ENCODE peak calls at places on chromosome 19, in five cellular contexts. T is OCI-LY7, V is stomach, S is psoas muscle, H is heart right ventricle. B is an unnamed sample.

GRCh38 chr19:40315812-40316475 is 30.8 kb upstream of the AKT2 start:
- DNase-seq in S (no peak), H (no peak), V (no peak), T (no peak), B (no peak)

GRCh38 chr19:54482889-54483288 is 9.8 kb upstream of the CDC42EP5 start:
- DNase-seq in S (no peak), H (no peak), T (no peak), V (no peak), B (no peak)

GRCh38 chr19:1079566-1080111 is 12.7 kb downstream of the ARHGAP45 start:
- DNase-seq in T (no peak), V (no peak), H (no peak), S (no peak), B (peak; percentile 61)

GRCh38 chr19:40576585-40577451 is at the start of gene SHKBP1:
- DNase-seq in T (peak; percentile 97), V (peak; percentile 95), S (peak; percentile 96), H (peak; percentile 96), B (peak; percentile 98)

GRCh38 chr19:4609878-4610511 is 29.3 kb upstream of the TNFAIP8L1 start:
- DNase-seq in T (peak; percentile 38), S (no peak), V (no peak), H (peak; percentile 18), B (peak; percentile 76)

GRCh38 chr19:30629086-30629485 is 256.9 kb downstream of the ZNF536 start:
- DNase-seq in V (no peak), H (no peak), T (no peak), S (no peak), B (no peak)

GRCh38 chr19:37905936-37906867 is at the start of gene WDR87:
- DNase-seq in H (no peak), S (peak; percentile 21), T (peak; percentile 84), V (peak; percentile 48), B (no peak)

GRCh38 chr19:8609210-8610040 is 1.1 kb downstream of the ADAMTS10 start:
- DNase-seq in H (peak; percentile 56), V (peak; percentile 30), T (no peak), S (peak; percentile 73), B (peak; percentile 89)

GRCh38 chr19:39237200-39238184 is 7.3 kb downstream of the IFNL3 start:
- DNase-seq in T (peak; percentile 81), H (no peak), S (no peak), V (peak; percentile 93), B (no peak)

GRCh38 chr19:29084266-29084665 is 128.7 kb downstream of the UQCRFS1 start:
- DNase-seq in T (peak; percentile 4), S (no peak), V (no peak), H (no peak), B (no peak)

GRCh38 chr19:39038098-39038497 is 5.7 kb upstream of the FBXO27 start:
- DNase-seq in T (no peak), H (no peak), V (peak; percentile 58), S (no peak), B (peak; percentile 54)

GRCh38 chr19:850221-850978 is 1.7 kb upstream of the ELANE start:
- DNase-seq in H (peak; percentile 90), S (peak; percentile 92), V (peak; percentile 83), T (no peak), B (peak; percentile 98)

GRCh38 chr19:6707658-6708018 is 12.8 kb downstream of the C3 start:
- DNase-seq in V (no peak), S (no peak), H (no peak), T (no peak), B (no peak)

GRCh38 chr19:14361824-14362223 is 19.4 kb upstream of the ADGRE5 start:
- DNase-seq in T (peak; percentile 57), H (no peak), V (no peak), S (no peak), B (no peak)

GRCh38 chr19:41698746-41699230 is 9.6 kb upstream of the CEACAM5 start:
- DNase-seq in S (no peak), H (no peak), T (no peak), V (peak; percentile 4), B (no peak)

GRCh38 chr19:17952041-17952976 is 14.6 kb upstream of the KCNN1 start:
- DNase-seq in V (no peak), S (no peak), H (no peak), T (no peak), B (no peak)

GRCh38 chr19:52190679-52191293 is 934 bp downstream of the PPP2R1A start:
- DNase-seq in S (peak; percentile 39), T (peak; percentile 50), H (peak; percentile 56), V (peak; percentile 29), B (peak; percentile 63)

GRCh38 chr19:55158848-55159793 is 1.6 kb upstream of the TNNI3 start:
- DNase-seq in V (no peak), H (peak; percentile 87), T (no peak), S (peak; percentile 45), B (peak; percentile 84)

GRCh38 chr19:34336781-34337271 is 28.2 kb upstream of the GPI start:
- DNase-seq in V (no peak), T (peak; percentile 75), S (no peak), H (peak; percentile 44), B (no peak)

GRCh38 chr19:46719629-46720515 is 3.0 kb upstream of the PRKD2 start:
- DNase-seq in S (no peak), H (no peak), T (no peak), V (no peak), B (no peak)

GRCh38 chr19:55080121-55080914 is 4.6 kb downstream of the EPS8L1 start:
- DNase-seq in S (peak; percentile 60), V (peak; percentile 48), T (peak; percentile 85), H (peak; percentile 56), B (peak; percentile 83)

GRCh38 chr19:13652810-13653590 is 111.3 kb upstream of the MRI1 start:
- DNase-seq in S (no peak), V (no peak), T (peak; percentile 40), H (no peak), B (no peak)

GRCh38 chr19:13864513-13865242 is 12.3 kb upstream of the NANOS3 start:
- DNase-seq in V (no peak), T (no peak), H (no peak), S (no peak), B (no peak)

GRCh38 chr19:5891938-5892771 is 11.4 kb downstream of the NDUFA11 start:
- DNase-seq in V (peak; percentile 33), T (peak; percentile 32), H (no peak), S (no peak), B (peak; percentile 83)

GRCh38 chr19:39842693-39843435 is 3.3 kb downstream of the FBL start:
- DNase-seq in S (no peak), T (no peak), H (no peak), V (no peak), B (no peak)

GRCh38 chr19:40217027-40217810 is 965 bp downstream of the TTC9B start:
- DNase-seq in V (peak; percentile 65), S (peak; percentile 41), T (peak; percentile 28), H (no peak), B (no peak)

GRCh38 chr19:41437944-41438574 is 1.7 kb downstream of the DMAC2 start:
- DNase-seq in T (no peak), S (no peak), V (no peak), H (no peak), B (peak; percentile 31)

GRCh38 chr19:4720037-4720700 is 3.5 kb downstream of the DPP9 start:
- DNase-seq in S (no peak), H (no peak), T (no peak), V (no peak), B (no peak)

DNA sequence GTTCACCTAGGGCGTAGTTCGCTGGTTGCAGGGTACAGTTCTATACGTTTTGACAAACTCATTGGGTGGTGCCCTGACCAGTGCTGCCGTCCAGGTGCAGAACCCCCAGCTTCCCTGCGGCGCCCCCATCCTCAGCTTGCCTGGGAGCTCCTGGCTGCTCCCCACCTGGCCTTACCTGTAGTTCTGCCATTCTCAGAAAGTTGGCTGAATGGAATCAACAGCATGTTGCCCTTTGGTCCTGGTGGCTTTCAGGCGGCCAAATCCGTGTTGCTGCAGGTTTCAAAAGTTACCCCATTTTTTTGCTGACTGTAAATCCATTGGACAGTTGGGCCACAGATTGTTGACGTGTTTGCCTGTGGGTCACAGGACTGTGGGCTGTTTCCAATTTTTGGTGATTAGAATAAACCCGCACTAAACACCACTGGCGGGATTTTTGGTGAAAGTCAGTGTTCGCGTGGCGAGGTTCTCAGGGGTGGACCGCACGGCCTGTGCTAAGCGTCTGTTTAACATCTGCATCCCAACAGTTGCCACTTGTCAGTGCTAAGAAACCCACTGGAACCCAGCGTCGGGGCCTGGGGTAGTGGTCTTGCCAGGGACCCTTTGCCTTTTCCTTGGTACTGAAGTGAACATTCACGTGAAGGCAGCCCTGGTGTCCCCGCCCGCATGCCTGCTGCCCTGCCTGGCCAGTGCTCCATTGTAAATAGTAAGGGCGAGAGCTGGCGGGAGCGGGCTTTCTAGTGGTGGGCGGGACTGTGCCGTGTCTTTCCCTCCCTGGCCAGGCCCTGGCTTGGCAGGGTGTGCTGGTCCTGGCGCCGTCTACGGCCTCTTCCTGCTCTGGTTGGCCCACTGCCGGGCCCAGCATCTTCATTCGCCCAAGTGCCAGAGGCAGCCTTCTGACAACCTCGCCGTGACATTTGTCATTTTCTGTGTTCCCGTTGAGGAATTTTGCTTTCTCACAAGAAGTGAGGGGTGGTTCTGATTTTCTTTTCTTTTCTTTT is 3.3 kb downstream of the DOT1L start:
- DNase-seq in H (peak; percentile 85), S (peak; percentile 90), V (peak; percentile 95), T (no peak), B (peak; percentile 91)
- H3K4me3 ChIP-seq in H (no peak overlapping the region), S (peak overlapping the region; percentile 20), V (no peak overlapping the region), T (peak overlapping the region; percentile 28), B (no peak overlapping the region)

DNA sequence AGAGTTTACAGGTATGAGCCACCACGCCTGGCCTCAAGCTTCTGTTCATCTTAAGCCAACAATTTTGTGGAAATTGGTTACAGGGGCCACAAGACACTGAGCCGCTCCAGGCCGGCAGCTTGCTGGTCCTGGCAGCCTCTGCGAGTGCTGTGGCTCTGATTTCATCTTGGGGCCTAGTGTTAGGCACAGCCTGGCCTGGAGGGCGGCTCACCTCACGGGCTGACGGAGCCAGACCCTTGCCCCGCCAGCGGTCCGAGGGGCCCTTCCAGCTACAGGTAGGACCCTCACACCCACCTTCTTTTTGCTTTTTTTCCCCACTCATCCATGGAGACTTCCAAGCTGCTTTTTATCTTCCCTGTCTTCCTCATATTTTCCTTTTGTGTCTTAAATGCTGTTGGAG is 8.6 kb downstream of the ZNF544 start:
- DNase-seq in T (no peak), V (no peak), S (no peak), H (no peak), B (no peak)
- H3K9me3 ChIP-seq in T (peaks cover 4% of the 10 kb centered on the region), V (peaks cover 91% of the 10 kb centered on the region), S (peaks cover 64% of the 10 kb centered on the region), H (peaks cover 99% of the 10 kb centered on the region), B (peaks cover 11% of the 10 kb centered on the region)

GRCh38 chr19:10027158-10027997 is 14.1 kb downstream of the RDH8 start:
- DNase-seq in V (peak; percentile 97), T (peak; percentile 85), H (peak; percentile 94), S (peak; percentile 94), B (peak; percentile 97)
- H3K4me3 ChIP-seq in V (no peak overlapping the region), T (no peak overlapping the region), H (no peak overlapping the region), S (no peak overlapping the region), B (no peak overlapping the region)

DNA sequence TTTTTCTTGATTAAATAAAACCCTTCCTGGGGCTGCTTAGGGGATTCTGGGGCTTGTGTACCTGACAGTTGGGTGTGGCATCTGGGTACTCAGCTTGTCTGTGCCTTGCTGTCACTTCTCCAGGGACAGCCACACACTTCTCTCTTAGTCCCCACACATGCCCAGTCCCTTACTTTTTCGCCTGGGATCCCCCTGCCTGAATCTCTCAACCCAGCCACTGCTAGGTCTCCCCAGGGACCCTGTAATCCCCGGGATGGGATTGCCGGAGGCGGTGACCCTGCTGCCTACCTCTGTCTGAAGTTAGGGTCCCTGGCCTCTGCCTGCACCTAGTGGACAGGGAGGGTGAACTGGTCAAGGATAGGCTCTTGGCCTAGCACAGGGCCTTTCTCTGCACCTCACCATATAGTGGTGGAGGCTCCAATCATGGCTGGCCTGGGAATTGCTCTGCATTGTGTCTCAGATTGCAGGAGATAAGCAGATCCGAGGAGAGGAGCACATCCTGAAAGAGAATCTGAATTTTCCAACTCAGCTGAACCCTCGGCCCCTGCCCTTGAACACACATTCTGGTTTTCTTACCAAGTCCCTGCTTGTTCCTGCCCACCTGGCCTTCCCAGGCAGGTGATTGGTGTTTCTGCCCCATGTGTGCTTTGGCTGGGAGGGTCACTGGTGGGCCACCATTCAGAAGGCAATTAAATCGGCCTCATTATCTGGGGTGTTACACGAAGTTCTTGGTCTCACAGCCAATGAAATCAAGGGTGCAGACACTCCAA is 8.7 kb upstream of the ZNF492 start:
- DNase-seq in V (no peak), H (no peak), T (no peak), S (no peak), B (no peak)
- H3K9me3 ChIP-seq in V (peaks cover 17% of the 10 kb centered on the region), H (no peaks in the 10 kb centered on the region), T (no peaks in the 10 kb centered on the region), S (no peaks in the 10 kb centered on the region), B (no peaks in the 10 kb centered on the region)

B was measured in right cardiac atrium.